ENCODE peak calls at places on chromosomes 1 and 21, in seven cellular contexts. B, O, L, H, U, C and Z are unnamed samples.

GRCh38 chr1:63266857-63267256 is 55.5 kb upstream of the FOXD3 start:
- DNase-seq in U (no peak), H (no peak), O (no peak), L (no peak), C (no peak), B (no peak), Z (no peak)

GRCh38 chr21:37792046-37792445 is 124.2 kb downstream of the KCNJ6 start:
- DNase-seq in C (no peak), B (no peak), O (no peak), H (no peak), L (no peak), U (no peak), Z (no peak)

GRCh38 chr1:11645670-11646265 is 8.5 kb downstream of the FBXO2 start:
- DNase-seq in O (peak; percentile 89), H (no peak), B (peak; percentile 75), C (peak; percentile 92), L (peak; percentile 62), U (peak; percentile 55), Z (peak; percentile 88)

GRCh38 chr21:43274022-43274945 is 105.5 kb downstream of the CRYAA start:
- DNase-seq in H (no peak), B (no peak), O (no peak), U (no peak), L (no peak), C (no peak), Z (peak; percentile 1)

GRCh38 chr1:100988121-100988520 is 37.5 kb downstream of the DPH5 start:
- DNase-seq in L (no peak), B (no peak), U (no peak), H (no peak), O (no peak), C (no peak), Z (no peak)

GRCh38 chr1:15004396-15004795 is 149.2 kb upstream of the TMEM51 start:
- DNase-seq in H (no peak), U (no peak), C (no peak), L (no peak), O (no peak), B (no peak), Z (no peak)

GRCh38 chr1:119108993-119109392 is 31.5 kb downstream of the WARS2 start:
- DNase-seq in U (no peak), B (no peak), H (no peak), C (no peak), O (no peak), L (no peak), Z (no peak)

GRCh38 chr1:171313319-171313834 is 606 bp upstream of the FMO4 start:
- DNase-seq in L (no peak), O (no peak), U (no peak), H (no peak), B (no peak), C (no peak), Z (no peak)

GRCh38 chr1:164930833-164931232 is 371.8 kb downstream of the PBX1 start:
- DNase-seq in B (no peak), L (no peak), C (no peak), H (no peak), U (no peak), O (no peak), Z (no peak)

GRCh38 chr21:41095983-41096382 is 72.0 kb upstream of the BACE2 start:
- DNase-seq in B (no peak), H (no peak), O (no peak), C (no peak), L (no peak), U (no peak), Z (no peak)

GRCh38 chr1:166032901-166033371 is 133.9 kb downstream of the FAM78B start:
- DNase-seq in U (no peak), L (no peak), H (no peak), O (no peak), C (no peak), B (no peak), Z (peak; percentile 15)

GRCh38 chr1:5436808-5437207 is 555.4 kb downstream of the NPHP4 start:
- DNase-seq in B (no peak), O (no peak), H (no peak), U (no peak), C (no peak), L (no peak), Z (no peak)

GRCh38 chr1:45177452-45177851 is 29.0 kb downstream of the ZSWIM5 start:
- DNase-seq in O (no peak), C (no peak), H (no peak), B (no peak), L (no peak), U (no peak), Z (no peak)

GRCh38 chr1:33683913-33684312 is 180.0 kb upstream of the HMGB4 start:
- DNase-seq in H (no peak), L (no peak), B (no peak), O (no peak), C (no peak), U (no peak), Z (no peak)

GRCh38 chr1:53172751-53173498 is 23.7 kb upstream of the CPT2 start:
- DNase-seq in H (no peak), C (peak; percentile 39), U (no peak), B (no peak), O (peak; percentile 24), L (no peak), Z (no peak)

GRCh38 chr1:65541161-65541560 is 120.7 kb downstream of the LEPR start:
- DNase-seq in O (no peak), C (no peak), H (no peak), U (no peak), B (no peak), L (no peak), Z (no peak)

GRCh38 chr1:150508982-150509381 is 1.1 kb downstream of the ECM1 start:
- DNase-seq in B (no peak), H (no peak), L (no peak), C (no peak), U (no peak), O (no peak), Z (no peak)

GRCh38 chr1:164446020-164446419 is 113.0 kb upstream of the PBX1 start:
- DNase-seq in H (no peak), B (no peak), L (no peak), U (no peak), O (no peak), C (no peak), Z (no peak)

GRCh38 chr1:206103979-206104378 is 13.2 kb downstream of the AVPR1B start:
- DNase-seq in B (no peak), O (no peak), H (no peak), C (no peak), L (no peak), U (no peak), Z (no peak)

GRCh38 chr1:206102292-206102936 is 14.8 kb downstream of the AVPR1B start:
- DNase-seq in B (no peak), H (no peak), U (no peak), C (no peak), L (no peak), O (no peak), Z (no peak)

GRCh38 chr1:206101351-206101750 is 15.8 kb downstream of the AVPR1B start:
- DNase-seq in B (no peak), H (no peak), L (no peak), C (no peak), U (no peak), O (no peak), Z (no peak)

GRCh38 chr1:206098242-206098919 is 18.8 kb downstream of the AVPR1B start:
- DNase-seq in C (no peak), L (no peak), H (no peak), B (no peak), U (no peak), O (no peak), Z (no peak)

GRCh38 chr1:206100226-206100780 is 16.9 kb downstream of the AVPR1B start:
- DNase-seq in U (no peak), B (no peak), L (no peak), C (no peak), O (peak; percentile 85), H (no peak), Z (no peak)
- H3K4me1 ChIP-seq in U (no peaks in the 10 kb centered on the region), B (peaks cover 43% of the 10 kb centered on the region), L (no peaks in the 10 kb centered on the region), C (no peaks in the 10 kb centered on the region), O (peaks cover 62% of the 10 kb centered on the region), H (no peaks in the 10 kb centered on the region), Z (no peaks in the 10 kb centered on the region)

DNA sequence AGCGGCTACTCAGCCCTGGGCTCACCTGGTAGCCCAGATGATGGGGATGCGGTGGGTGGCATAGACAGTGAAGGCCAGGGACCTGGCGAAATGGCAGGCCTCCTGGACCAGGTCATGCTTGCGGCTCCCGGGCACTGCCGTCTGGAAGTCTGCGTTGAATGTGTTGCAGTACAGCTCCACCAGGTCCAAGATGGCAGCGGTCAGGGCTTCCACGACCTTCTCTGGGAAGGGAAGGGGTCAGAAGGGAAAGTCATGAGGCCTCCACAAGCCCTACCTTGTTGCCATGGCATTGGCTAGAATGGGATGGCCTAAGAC is 38.8 kb downstream of the PIK3C2B start:
- DNase-seq in H (no peak), O (no peak), L (no peak), C (no peak), U (no peak), B (no peak), Z (no peak)
- TF ChIP-seq CTCF in H (no peak), O (no peak), L (no peak), C (no peak), U (no peak), B (no peak), Z (no peak)

DNA sequence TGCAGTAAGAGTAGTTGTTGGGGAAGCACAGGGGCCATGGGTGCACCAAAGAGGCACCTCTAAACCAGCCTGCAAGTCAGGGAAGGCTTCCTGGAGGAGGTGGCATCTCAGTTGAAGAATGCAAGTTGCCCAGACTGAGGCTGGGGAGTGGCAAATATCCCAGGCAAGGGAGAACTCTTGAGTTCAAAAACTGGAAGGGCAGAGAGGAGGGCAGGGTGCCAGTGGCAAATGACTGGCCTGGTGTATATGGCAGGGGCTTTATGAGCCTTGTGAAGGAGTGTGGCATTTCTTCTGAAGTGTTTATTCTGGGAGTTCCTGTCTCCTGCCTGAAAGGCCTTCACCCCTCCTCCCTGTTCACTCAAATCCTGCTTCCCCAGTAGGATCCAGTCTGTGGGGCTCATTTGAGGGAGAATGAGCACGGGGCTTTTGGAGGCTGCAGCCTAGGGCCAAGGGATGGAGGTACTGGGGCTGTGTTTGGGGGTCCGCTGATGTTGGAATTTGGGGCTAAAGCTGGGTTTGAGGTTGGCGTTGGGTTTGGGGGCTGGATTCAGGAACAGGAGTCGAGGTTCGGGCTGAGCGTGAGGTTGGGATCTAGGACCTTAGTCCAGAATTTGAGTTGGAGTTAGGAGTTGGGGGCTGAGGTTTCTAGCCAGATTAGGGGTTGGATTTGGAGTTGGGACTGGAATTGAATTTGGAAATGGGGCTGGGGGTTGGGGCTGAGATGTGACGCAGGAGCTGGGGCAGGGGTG is at the start of gene TMEM125:
- DNase-seq in U (no peak), O (no peak), H (no peak), B (peak; percentile 85), L (no peak), C (peak; percentile 15), Z (no peak)
- H3K4me3 ChIP-seq in U (no peak within 1 kb of the TSS), O (peak within 1 kb of the TSS; percentile 15), H (no peak within 1 kb of the TSS), B (peak within 1 kb of the TSS; percentile 35), L (peak within 1 kb of the TSS; percentile 54), C (peak within 1 kb of the TSS; percentile 59), Z (no peak within 1 kb of the TSS)

DNA sequence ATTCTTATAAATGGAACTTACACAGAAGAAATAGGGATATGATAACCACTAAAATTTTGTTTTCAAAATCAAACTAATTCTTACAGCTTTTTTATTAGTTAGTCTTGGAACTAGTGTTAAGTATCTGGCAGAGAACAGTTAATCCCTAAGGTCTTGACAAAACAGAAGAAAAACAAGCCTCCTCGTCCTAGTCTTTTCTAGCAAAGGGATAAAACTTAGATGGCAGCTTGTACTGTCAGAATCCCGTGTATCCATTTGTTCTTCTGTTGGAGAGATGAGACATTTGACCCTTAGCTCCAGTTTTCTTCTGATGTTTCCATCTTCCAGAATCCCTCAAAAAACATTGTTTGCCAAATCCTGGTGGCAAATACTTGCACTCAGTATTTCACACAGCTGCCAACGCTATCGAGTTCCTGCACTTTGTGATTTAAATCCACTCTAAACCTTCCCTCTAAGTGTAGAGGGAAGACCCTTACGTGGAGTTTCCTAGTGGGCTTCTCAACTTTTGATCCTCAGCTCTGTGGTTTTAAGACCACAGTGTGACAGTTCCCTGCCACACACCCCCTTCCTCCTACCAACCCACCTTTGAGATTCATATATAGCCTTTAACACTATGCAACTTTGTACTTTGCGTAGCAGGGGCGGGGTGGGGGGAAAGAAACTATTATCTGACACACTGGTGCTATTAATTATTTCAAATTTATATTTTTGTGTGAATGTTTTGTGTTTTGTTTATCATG is 42.3 kb upstream of the LAMC2 start:
- DNase-seq in C (no peak), L (no peak), H (no peak), U (no peak), O (no peak), B (no peak), Z (no peak)
- H3K4me1 ChIP-seq in C (peaks cover 3% of the 10 kb centered on the region), L (peaks cover 11% of the 10 kb centered on the region), H (peaks cover 14% of the 10 kb centered on the region), U (peaks cover 4% of the 10 kb centered on the region), O (peaks cover 3% of the 10 kb centered on the region), B (peaks cover 11% of the 10 kb centered on the region), Z (peaks cover 6% of the 10 kb centered on the region)